ENCODE peak calls at places on chromosomes 4 and X, in seven cellular contexts. K is IMR-90; H is CD4-positive, CD25-positive, alpha-beta regulatory T cell; Y is CD8-positive, alpha-beta T cell; Z is adrenal gland; J is aorta; E is upper lobe of left lung. S is an unnamed sample. For H3K9me3, the result is how much of the 10 kb centered on the place peaks cover.

GRCh38 chr4:13328591-13328990 is 155.5 kb downstream of the RAB28 start:
- DNase-seq in K (peak), H (no peak), Y (no peak), Z (no peak), J (no peak), E (no peak), S (no peak)

GRCh38 chrX:27222661-27223060 is 240.5 kb downstream of the PPP4R3C start:
- DNase-seq in K (no peak), H (no peak), Y (no peak), Z (no peak), J (no peak), E (peak), S (no peak)

GRCh38 chr4:57554693-57555092 is 444.5 kb upstream of the IGFBP7 start:
- DNase-seq in K (no peak), H (no peak), Y (no peak), Z (no peak), J (no peak), E (no peak), S (no peak)

GRCh38 chr4:109389367-109390118 is 44.1 kb upstream of the SEC24B start:
- DNase-seq in K (no peak), H (no peak), Y (no peak), Z (no peak), J (no peak), E (no peak), S (no peak)

GRCh38 chr4:166277406-166277805 is 404.4 kb downstream of the TLL1 start:
- DNase-seq in K (no peak), H (no peak), Y (no peak), Z (no peak), J (no peak), E (no peak), S (no peak)

GRCh38 chr4:48079972-48080391 is 54.1 kb downstream of the TXK start:
- DNase-seq in K (no peak), H (no peak), Y (no peak), Z (no peak), J (no peak), E (no peak), S (no peak)

GRCh38 chr4:182219400-182219799 is 23.8 kb upstream of the TENM3 start:
- DNase-seq in K (peak), H (no peak), Y (no peak), Z (no peak), J (no peak), E (no peak), S (no peak)

GRCh38 chrX:66638591-66639500 is at the start of gene EDA2R:
- DNase-seq in K (peak), H (peak), Y (no peak), Z (peak), J (peak), E (peak), S (no peak)

GRCh38 chrX:76454456-76454927 is 27.0 kb downstream of the MAGEE1 start:
- DNase-seq in K (peak), H (peak), Y (no peak), Z (no peak), J (no peak), E (no peak), S (no peak)

GRCh38 chr4:89434364-89434988 is 126.9 kb upstream of the GPRIN3 start:
- DNase-seq in K (peak), H (peak), Y (no peak), Z (no peak), J (no peak), E (no peak), S (no peak)

GRCh38 chrX:13658602-13659001 is 5.7 kb downstream of the TCEANC start:
- DNase-seq in K (peak), H (peak), Y (no peak), Z (no peak), J (no peak), E (no peak), S (no peak)

GRCh38 chr4:132542228-132542627 is 606.9 kb upstream of the PCDH10 start:
- DNase-seq in K (no peak), H (no peak), Y (no peak), Z (no peak), J (no peak), E (no peak), S (no peak)

GRCh38 chr4:82515705-82516104 is 46.1 kb downstream of the TMEM150C start:
- DNase-seq in K (peak), H (no peak), Y (no peak), Z (no peak), J (no peak), E (no peak), S (no peak)

GRCh38 chr4:90187148-90187884 is 60.1 kb downstream of the CCSER1 start:
- DNase-seq in K (no peak), H (no peak), Y (no peak), Z (no peak), J (no peak), E (no peak), S (no peak)

GRCh38 chr4:89193828-89194227 is 82.5 kb downstream of the TIGD2 start:
- DNase-seq in K (no peak), H (no peak), Y (no peak), Z (no peak), J (no peak), E (no peak), S (no peak)

GRCh38 chr4:10729366-10729765 is 44.8 kb upstream of the CLNK start:
- DNase-seq in K (no peak), H (no peak), Y (no peak), Z (no peak), J (no peak), E (no peak), S (no peak)

GRCh38 chrX:16603822-16604221 is 46.1 kb upstream of the S100G start:
- DNase-seq in K (no peak), H (peak), Y (no peak), Z (no peak), J (no peak), E (no peak), S (no peak)

GRCh38 chr4:157291071-157291470 is 70.5 kb downstream of the GRIA2 start:
- DNase-seq in K (no peak), H (no peak), Y (no peak), Z (no peak), J (no peak), E (no peak), S (no peak)

GRCh38 chr4:21769404-21770147 is 179.0 kb downstream of the KCNIP4 start:
- DNase-seq in K (peak), H (no peak), Y (no peak), Z (no peak), J (no peak), E (no peak), S (no peak)

GRCh38 chr4:176306837-176307590 is 12.8 kb upstream of the SPCS3 start:
- DNase-seq in K (no peak), H (no peak), Y (no peak), Z (no peak), J (no peak), E (no peak), S (no peak)

DNA sequence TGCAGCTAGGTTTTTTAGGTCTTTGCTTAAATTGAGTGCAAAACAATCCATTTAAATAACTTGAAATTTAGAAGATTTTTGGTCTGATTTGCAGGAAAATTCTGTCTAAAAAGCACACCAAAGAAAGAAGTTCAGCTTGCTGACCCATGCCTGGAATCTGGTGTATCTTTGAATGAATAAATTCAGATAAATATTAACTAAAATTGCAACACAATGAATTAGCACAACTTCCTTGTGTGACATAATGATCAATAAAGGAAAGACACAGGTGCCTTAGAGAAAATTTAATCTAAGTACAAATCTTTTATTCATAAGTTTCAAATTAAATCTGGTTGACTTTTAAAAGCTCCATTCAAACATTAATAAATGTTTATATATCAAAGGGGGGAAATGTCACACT is 791.5 kb upstream of the LCORL start:
- DNase-seq in K (no peak), H (no peak), Y (no peak), Z (no peak), J (no peak), E (no peak), S (no peak)
- H3K9me3 ChIP-seq in K (under half), H (under half), Y (under half), Z (under half), J (under half), E (under half), S (under half)

DNA sequence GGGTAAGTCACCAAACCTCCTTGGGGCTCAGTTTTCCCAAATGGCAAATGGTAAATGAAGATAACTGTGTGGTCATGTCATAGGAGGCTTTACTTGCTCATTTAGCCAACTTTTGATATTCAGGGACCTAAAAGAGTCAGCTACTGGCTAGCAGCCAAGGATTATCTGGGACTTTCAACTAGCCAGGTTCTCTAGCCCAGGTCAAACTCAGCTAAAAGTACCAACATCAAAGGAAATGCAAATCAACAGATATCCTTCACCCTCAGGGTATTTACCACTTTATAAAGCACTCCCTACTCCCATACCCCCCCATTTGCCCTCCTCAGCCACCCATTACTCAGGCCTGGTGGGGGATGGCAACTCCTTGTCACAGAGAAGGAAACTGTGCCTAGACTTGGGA is 7.5 kb downstream of the AMER1 start:
- DNase-seq in K (no peak), H (no peak), Y (no peak), Z (peak), J (no peak), E (no peak), S (no peak)
- H3K9me3 ChIP-seq in K (under half), H (under half), Y (under half), Z (under half), J (under half), E (under half), S (under half)

DNA sequence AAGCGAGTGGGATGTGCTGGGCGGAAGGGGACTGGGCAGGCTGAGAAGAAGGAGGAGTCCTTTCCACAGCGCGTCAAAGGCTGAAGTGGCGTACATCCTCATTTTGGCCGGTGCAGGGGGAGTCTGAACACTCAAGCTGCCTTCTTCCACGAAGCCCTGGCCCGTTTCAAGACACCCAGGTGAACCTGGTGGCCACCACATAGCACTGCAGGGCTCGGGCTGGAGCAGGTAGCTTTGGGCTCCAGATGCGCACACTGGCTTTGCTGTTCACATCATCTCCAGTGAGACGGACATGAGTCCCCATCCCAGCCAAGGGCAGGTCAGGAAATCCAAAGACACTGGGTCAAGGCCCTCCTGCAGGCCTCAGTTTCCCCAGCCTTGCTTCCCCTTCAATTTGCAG is 30.3 kb downstream of the CCNQ start:
- DNase-seq in K (no peak), H (no peak), Y (no peak), Z (no peak), J (no peak), E (no peak), S (no peak)
- H3K9me3 ChIP-seq in K (under half), H (under half), Y (under half), Z (under half), J (under half), E (under half), S (under half)

GRCh38 chr4:8061145-8061544 is 97.5 kb downstream of the ABLIM2 start:
- DNase-seq in K (no peak), H (no peak), Y (no peak), Z (no peak), J (no peak), E (no peak), S (no peak)
- H3K9me3 ChIP-seq in K (under half), H (under half), Y (under half), Z (under half), J (under half), E (under half), S (under half)

GRCh38 chr4:116018831-116019230 is 905.4 kb upstream of the NDST4 start:
- DNase-seq in K (no peak), H (no peak), Y (no peak), Z (no peak), J (no peak), E (no peak), S (no peak)

GRCh38 chr4:116016201-116016600 is 902.8 kb upstream of the NDST4 start:
- DNase-seq in K (peak), H (no peak), Y (no peak), Z (peak), J (no peak), E (no peak), S (no peak)

GRCh38 chr4:116020141-116020722 is 906.8 kb upstream of the NDST4 start:
- DNase-seq in K (no peak), H (no peak), Y (no peak), Z (no peak), J (no peak), E (no peak), S (no peak)

GRCh38 chr4:116015062-116015461 is 901.6 kb upstream of the NDST4 start:
- DNase-seq in K (no peak), H (no peak), Y (no peak), Z (no peak), J (no peak), E (no peak), S (no peak)

GRCh38 chr4:116015549-116015948 is 902.1 kb upstream of the NDST4 start:
- DNase-seq in K (no peak), H (no peak), Y (no peak), Z (no peak), J (no peak), E (no peak), S (no peak)
- H3K9me3 ChIP-seq in K (under half), H (under half), Y (under half), Z (under half), J (under half), E (under half), S (under half)

GRCh38 chrX:39268207-39268606 is 466.9 kb downstream of the MID1IP1 start:
- DNase-seq in K (no peak), H (no peak), Y (no peak), Z (no peak), J (no peak), E (no peak), S (no peak)

GRCh38 chrX:39260965-39261364 is 459.7 kb downstream of the MID1IP1 start:
- DNase-seq in K (no peak), H (no peak), Y (no peak), Z (no peak), J (no peak), E (no peak), S (no peak)

GRCh38 chrX:39262641-39263040 is 461.4 kb downstream of the MID1IP1 start:
- DNase-seq in K (no peak), H (no peak), Y (no peak), Z (no peak), J (no peak), E (no peak), S (no peak)

GRCh38 chrX:39261446-39262147 is 460.3 kb downstream of the MID1IP1 start:
- DNase-seq in K (no peak), H (peak), Y (no peak), Z (peak), J (no peak), E (no peak), S (no peak)

DNA sequence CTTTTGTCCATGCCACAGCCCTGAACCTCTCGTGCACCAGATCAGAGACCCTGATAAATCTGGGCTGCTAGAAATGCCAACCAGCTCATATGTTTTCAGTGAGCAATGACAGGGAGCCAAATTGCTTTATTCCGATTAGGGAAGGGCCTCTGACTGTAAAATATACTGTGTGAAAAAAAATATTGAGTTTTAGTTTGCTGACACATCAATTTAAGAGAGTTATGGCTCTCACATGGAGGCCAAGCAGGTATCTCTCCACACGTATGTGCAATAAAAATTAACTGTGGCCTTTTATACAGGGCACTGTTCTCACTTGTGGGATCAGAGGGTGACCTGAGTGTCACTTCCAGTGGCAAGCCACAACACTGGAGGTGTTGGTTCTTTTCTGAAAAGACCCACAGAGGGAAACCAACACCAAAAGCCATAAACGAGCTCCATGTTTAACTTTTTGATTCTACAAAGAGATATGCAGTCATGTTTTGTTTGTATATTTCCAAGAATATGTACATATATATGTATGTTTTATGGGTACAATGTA is 462.8 kb downstream of the MID1IP1 start:
- DNase-seq in K (no peak), H (no peak), Y (no peak), Z (no peak), J (no peak), E (no peak), S (no peak)
- H3K9me3 ChIP-seq in K (under half), H (under half), Y (under half), Z (under half), J (under half), E (under half), S (under half)

GRCh38 chrX:31563792-31564191 is 492.0 kb upstream of the FTHL17 start:
- DNase-seq in K (no peak), H (no peak), Y (no peak), Z (no peak), J (no peak), E (no peak), S (no peak)
- H3K9me3 ChIP-seq in K (under half), H (under half), Y (under half), Z (under half), J (under half), E (under half), S (under half)

GRCh38 chrX:44906041-44906440 is 33.1 kb downstream of the KDM6A start:
- DNase-seq in K (no peak), H (no peak), Y (no peak), Z (no peak), J (no peak), E (no peak), S (no peak)

GRCh38 chrX:44906542-44906941 is 33.6 kb downstream of the KDM6A start:
- DNase-seq in K (no peak), H (no peak), Y (no peak), Z (no peak), J (no peak), E (no peak), S (no peak)

GRCh38 chrX:44908198-44908597 is 35.2 kb downstream of the KDM6A start:
- DNase-seq in K (peak), H (no peak), Y (no peak), Z (no peak), J (no peak), E (no peak), S (no peak)

GRCh38 chrX:44904542-44905115 is 31.6 kb downstream of the KDM6A start:
- DNase-seq in K (no peak), H (no peak), Y (no peak), Z (no peak), J (no peak), E (no peak), S (no peak)

GRCh38 chrX:44908838-44909237 is 35.9 kb downstream of the KDM6A start:
- DNase-seq in K (no peak), H (no peak), Y (no peak), Z (no peak), J (no peak), E (no peak), S (no peak)
- H3K9me3 ChIP-seq in K (under half), H (under half), Y (under half), Z (under half), J (under half), E (under half), S (under half)

DNA sequence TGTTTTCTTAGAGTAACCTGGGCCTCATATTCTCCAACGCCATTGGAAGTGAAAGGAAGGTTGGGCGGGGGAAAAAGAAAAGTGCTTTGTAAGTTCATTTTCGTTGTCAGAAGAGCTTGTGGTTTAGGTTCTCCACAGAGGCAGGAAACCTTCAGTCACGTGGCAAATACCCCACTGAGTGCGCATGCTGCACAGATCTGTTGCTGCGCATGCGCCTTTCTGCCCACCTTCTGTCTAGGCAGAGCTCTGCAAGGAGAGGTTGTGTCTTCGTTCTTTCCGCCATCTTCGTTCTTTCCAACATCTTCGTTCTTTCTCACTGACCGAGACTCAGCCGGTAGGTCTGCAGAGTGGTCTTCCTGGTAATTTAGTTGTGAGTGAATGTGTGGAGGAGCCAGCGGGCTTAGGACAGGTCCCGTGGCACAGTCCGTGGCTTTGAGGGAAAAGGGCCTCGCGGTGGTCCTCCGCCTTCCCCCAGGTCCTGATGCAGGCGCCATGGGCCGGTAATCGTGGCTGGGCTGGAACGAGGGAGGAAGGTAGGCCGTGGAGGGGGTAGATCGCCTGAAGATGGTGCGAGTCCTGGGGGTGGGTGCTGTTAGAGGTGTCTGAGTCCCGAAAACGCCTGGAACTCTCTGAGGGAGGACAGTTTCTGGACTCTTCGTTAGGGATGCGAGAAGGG is at the start of gene PAGE5:
- DNase-seq in K (no peak), H (no peak), Y (no peak), Z (no peak), J (no peak), E (peak), S (no peak)
- H3K9me3 ChIP-seq in K (under half), H (under half), Y (under half), Z (under half), J (under half), E (under half), S (under half)

S was measured in T-helper 17 cell.